ENCODE peak calls at places on chromosomes 4 and X, in six cellular contexts. U is naive thymus-derived CD4-positive, alpha-beta T cell; S is psoas muscle; J is adipocyte; V is lung; L is lower lobe of right lung. N is an unnamed sample. For H3K4me1, the result is how much of the 10 kb centered on the place peaks cover.

GRCh38 chr4:107823870-107824366 is 814 bp upstream of the SGMS2 start:
- DNase-seq in U (no peak), S (no peak), J (no peak), V (no peak), L (no peak), N (no peak)

GRCh38 chr4:103786014-103786413 is 66.2 kb upstream of the TACR3 start:
- DNase-seq in U (no peak), S (no peak), J (peak), V (no peak), L (no peak), N (no peak)

GRCh38 chr4:128846063-128846462 is 36.6 kb downstream of the JADE1 start:
- DNase-seq in U (no peak), S (no peak), J (no peak), V (no peak), L (no peak), N (no peak)

GRCh38 chr4:139403457-139403856 is 50.5 kb upstream of the RAB33B start:
- DNase-seq in U (no peak), S (no peak), J (peak), V (no peak), L (no peak), N (no peak)

GRCh38 chrX:79288723-79289122 is 78.4 kb downstream of the ITM2A start:
- DNase-seq in U (no peak), S (no peak), J (no peak), V (no peak), L (no peak), N (no peak)

GRCh38 chr4:42397635-42398447 is 553 bp downstream of the SHISA3 start:
- DNase-seq in U (peak), S (peak), J (no peak), V (no peak), L (no peak), N (peak)

GRCh38 chrX:148601034-148601433 is 100.6 kb downstream of the AFF2 start:
- DNase-seq in U (no peak), S (no peak), J (no peak), V (no peak), L (no peak), N (no peak)

GRCh38 chr4:39641451-39641850 is 2.8 kb upstream of the SMIM14 start:
- DNase-seq in U (no peak), S (no peak), J (no peak), V (no peak), L (no peak), N (no peak)

GRCh38 chr4:52823478-52824092 is 38.5 kb upstream of the RASL11B start:
- DNase-seq in U (no peak), S (no peak), J (no peak), V (no peak), L (no peak), N (no peak)

GRCh38 chr4:143586080-143586479 is 72.6 kb downstream of the SMARCA5 start:
- DNase-seq in U (no peak), S (no peak), J (peak), V (no peak), L (no peak), N (no peak)

GRCh38 chr4:176883108-176883550 is 90.4 kb upstream of the VEGFC start:
- DNase-seq in U (no peak), S (no peak), J (peak), V (no peak), L (no peak), N (no peak)

GRCh38 chr4:119281374-119281773 is 40.6 kb downstream of the FABP2 start:
- DNase-seq in U (no peak), S (no peak), J (no peak), V (no peak), L (no peak), N (no peak)

GRCh38 chrX:50161143-50161542 is 39.7 kb downstream of the AKAP4 start:
- DNase-seq in U (no peak), S (no peak), J (peak), V (no peak), L (no peak), N (no peak)

GRCh38 chr4:158859661-158860060 is 90.8 kb downstream of the FNIP2 start:
- DNase-seq in U (no peak), S (no peak), J (no peak), V (no peak), L (no peak), N (no peak)

GRCh38 chrX:56813318-56813837 is 84.3 kb downstream of the NBDY start:
- DNase-seq in U (peak), S (peak), J (peak), V (no peak), L (no peak), N (no peak)

GRCh38 chrX:136200466-136200865 is 50.7 kb downstream of the MAP7D3 start:
- DNase-seq in U (no peak), S (no peak), J (peak), V (no peak), L (no peak), N (peak)
- H3K4me1 ChIP-seq in U (under half), S (under half), J (half or more), V (under half), L (under half), N (under half)

DNA sequence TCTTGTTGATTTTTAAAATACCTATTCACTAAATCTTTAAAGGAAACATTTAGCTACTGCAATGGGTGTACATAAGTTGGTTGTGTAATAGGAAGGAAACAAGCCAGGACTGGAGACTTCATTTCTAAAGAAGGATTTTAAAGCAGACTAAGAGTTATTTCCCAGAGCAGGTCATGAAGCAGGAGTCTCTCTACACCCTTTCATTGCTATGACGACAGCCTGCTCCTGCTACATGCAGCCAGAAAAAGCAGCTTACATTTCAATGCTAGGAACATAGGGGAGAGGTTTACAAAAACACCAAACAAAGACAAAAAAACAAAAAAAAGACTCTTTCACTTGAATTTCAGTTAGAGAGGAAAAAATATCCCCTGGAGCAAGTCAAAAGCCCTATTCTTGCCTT is 3.5 kb downstream of the SPARCL1 start:
- DNase-seq in U (no peak), S (no peak), J (peak), V (no peak), L (no peak), N (no peak)
- H3K4me3 ChIP-seq in U (no peak), S (peak), J (no peak), V (no peak), L (peak), N (no peak)

GRCh38 chr4:153502584-153502983 is 36.4 kb downstream of the TMEM131L start:
- DNase-seq in U (no peak), S (no peak), J (no peak), V (no peak), L (no peak), N (no peak)
- H3K4me1 ChIP-seq in U (half or more), S (half or more), J (under half), V (under half), L (under half), N (under half)

GRCh38 chr4:36753048-36753447 is 471.6 kb downstream of the DTHD1 start:
- DNase-seq in U (no peak), S (no peak), J (no peak), V (no peak), L (no peak), N (no peak)

GRCh38 chr4:36761625-36762024 is 480.2 kb downstream of the DTHD1 start:
- DNase-seq in U (no peak), S (no peak), J (no peak), V (no peak), L (no peak), N (no peak)

GRCh38 chr4:36757623-36758311 is 476.4 kb downstream of the DTHD1 start:
- DNase-seq in U (no peak), S (no peak), J (no peak), V (no peak), L (no peak), N (peak)

GRCh38 chr4:36758779-36759178 is 477.4 kb downstream of the DTHD1 start:
- DNase-seq in U (no peak), S (no peak), J (no peak), V (no peak), L (no peak), N (no peak)

DNA sequence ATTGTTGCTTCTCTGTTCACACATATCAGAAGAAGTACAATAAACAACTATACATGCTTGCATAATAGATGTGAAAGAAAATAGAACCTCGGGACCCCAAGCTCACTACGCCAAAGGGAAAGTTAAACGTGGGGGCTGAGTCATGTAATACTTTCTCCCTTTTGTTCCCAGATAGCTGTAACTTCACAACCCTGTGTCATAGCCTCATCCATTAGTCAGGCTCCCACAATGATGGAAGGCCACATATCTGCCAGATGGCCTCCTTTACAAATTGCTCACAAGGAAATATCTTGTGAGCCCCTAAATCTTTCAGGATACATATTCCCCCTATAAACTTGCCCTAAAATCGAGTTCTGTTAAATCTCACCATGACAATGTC is 476.9 kb downstream of the DTHD1 start:
- DNase-seq in U (no peak), S (no peak), J (no peak), V (no peak), L (no peak), N (no peak)
- H3K4me3 ChIP-seq in U (no peak), S (no peak), J (no peak), V (no peak), L (no peak), N (no peak)

DNA sequence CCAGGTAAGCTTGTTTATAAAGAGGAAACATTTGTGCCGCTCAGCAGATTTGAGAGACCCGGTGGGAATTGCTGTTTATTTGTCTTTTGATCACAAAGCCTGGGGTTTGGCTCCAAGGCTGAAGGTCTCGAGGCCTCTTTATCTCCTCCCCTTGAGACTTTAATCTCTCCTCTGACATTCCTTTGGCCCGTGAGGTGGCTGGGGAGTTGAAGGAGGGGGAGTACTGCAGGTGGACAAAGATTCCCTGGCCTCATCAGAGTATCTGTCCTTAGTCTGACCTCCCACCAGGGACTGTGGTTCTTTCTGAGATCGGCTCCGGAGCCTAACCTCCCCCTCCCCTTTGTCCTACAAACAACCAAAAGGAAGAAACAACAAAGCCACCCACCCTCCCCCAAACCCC is 216.5 kb downstream of the MID1IP1 start:
- DNase-seq in U (no peak), S (no peak), J (no peak), V (no peak), L (no peak), N (peak)
- H3K4me1 ChIP-seq in U (under half), S (under half), J (under half), V (under half), L (under half), N (under half)

DNA sequence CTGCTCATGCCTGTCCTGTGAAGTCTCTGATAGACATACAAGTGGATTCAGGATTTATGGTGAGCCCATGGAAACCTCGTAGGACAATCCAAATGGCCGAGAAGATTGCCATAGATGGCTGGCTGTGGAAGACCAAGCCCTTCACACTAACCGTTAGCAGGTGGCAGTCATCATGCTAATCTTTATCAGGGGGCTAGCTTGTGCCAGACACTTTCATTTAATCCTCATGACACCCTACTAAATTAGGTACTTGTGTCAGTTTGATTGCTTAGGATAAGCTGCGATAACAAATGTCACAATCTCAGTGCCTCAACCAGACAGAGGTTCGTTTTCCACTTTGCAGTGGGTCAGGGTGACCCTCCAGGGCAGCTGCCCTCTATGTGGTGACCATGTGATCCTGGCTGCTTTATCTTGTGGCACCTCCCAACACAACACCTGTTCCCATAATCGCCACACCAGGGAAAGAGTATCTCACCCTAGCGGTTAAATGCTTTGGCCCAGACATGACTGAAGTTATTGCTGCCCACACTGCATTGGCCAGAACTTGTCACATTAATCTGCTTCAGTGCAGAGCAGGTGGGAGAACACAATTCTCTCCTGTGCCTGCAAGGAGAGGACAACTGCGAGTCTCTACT is 60.8 kb downstream of the REPS2 start:
- DNase-seq in U (no peak), S (no peak), J (peak), V (no peak), L (no peak), N (peak)
- H3K4me3 ChIP-seq in U (no peak), S (no peak), J (no peak), V (no peak), L (no peak), N (no peak)

DNA sequence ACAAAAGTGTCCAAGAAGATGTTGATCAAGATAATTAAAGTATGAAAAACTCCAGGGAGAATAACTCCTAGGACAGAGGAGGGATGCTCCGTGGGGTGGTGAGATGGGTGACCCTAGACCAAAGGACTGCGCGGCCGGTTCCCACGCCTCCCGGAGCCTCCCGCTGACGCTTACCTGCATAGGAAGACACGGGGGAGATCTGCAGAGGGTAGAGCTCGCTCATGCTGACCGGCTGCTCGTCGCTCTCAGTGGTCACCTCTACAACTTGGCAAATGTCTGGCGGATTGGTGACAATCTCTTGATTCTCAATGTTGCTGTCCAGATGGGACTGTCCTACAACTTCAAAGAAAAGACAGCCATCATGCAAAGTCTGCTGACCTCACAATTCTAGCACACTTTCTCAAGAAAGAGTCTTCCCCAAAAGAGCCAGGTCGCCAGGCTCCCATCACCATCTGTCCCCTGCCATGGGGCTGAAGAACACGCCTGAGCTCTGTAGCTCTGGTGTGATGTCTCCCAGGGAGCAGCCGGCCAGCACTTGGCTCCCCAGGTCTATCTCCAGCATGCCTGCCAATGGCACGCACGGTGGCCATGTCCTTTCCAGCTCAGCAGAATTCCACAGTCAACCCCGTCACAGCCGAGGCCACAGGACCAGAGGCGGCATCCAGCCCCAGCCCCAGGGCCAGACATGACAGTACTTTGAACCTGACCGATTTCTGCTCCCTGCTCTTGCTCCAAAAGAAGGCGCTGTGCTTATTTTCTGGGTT is 75.4 kb downstream of the IRF2 start:
- DNase-seq in U (no peak), S (peak), J (no peak), V (no peak), L (no peak), N (no peak)
- H3K4me1 ChIP-seq in U (under half), S (half or more), J (half or more), V (under half), L (under half), N (under half)

GRCh38 chrX:38036471-38036870 is 30.1 kb downstream of the SYTL5 start:
- DNase-seq in U (no peak), S (no peak), J (no peak), V (no peak), L (no peak), N (no peak)
- H3K4me3 ChIP-seq in U (no peak), S (no peak), J (no peak), V (no peak), L (no peak), N (no peak)

GRCh38 chr4:10114147-10114546 is 2.5 kb downstream of the WDR1 start:
- DNase-seq in U (no peak), S (no peak), J (no peak), V (no peak), L (no peak), N (no peak)

GRCh38 chr4:10114607-10115006 is 2.0 kb downstream of the WDR1 start:
- DNase-seq in U (no peak), S (no peak), J (no peak), V (no peak), L (no peak), N (no peak)

GRCh38 chr4:10112658-10113284 is 3.8 kb downstream of the WDR1 start:
- DNase-seq in U (no peak), S (no peak), J (no peak), V (no peak), L (no peak), N (no peak)

GRCh38 chr4:10115271-10115656 is 1.3 kb downstream of the WDR1 start:
- DNase-seq in U (no peak), S (no peak), J (peak), V (no peak), L (no peak), N (peak)

GRCh38 chr4:10113362-10114047 is 3.1 kb downstream of the WDR1 start:
- DNase-seq in U (no peak), S (no peak), J (no peak), V (no peak), L (no peak), N (no peak)
- H3K4me1 ChIP-seq in U (half or more), S (half or more), J (under half), V (under half), L (half or more), N (under half)

GRCh38 chr4:164379694-164380093 is 374.2 kb upstream of the SMIM31 start:
- DNase-seq in U (no peak), S (no peak), J (no peak), V (no peak), L (no peak), N (no peak)

GRCh38 chr4:164384416-164384815 is 369.5 kb upstream of the SMIM31 start:
- DNase-seq in U (no peak), S (no peak), J (no peak), V (no peak), L (no peak), N (no peak)

GRCh38 chr4:164381859-164382258 is 372.1 kb upstream of the SMIM31 start:
- DNase-seq in U (no peak), S (no peak), J (no peak), V (no peak), L (no peak), N (no peak)

DNA sequence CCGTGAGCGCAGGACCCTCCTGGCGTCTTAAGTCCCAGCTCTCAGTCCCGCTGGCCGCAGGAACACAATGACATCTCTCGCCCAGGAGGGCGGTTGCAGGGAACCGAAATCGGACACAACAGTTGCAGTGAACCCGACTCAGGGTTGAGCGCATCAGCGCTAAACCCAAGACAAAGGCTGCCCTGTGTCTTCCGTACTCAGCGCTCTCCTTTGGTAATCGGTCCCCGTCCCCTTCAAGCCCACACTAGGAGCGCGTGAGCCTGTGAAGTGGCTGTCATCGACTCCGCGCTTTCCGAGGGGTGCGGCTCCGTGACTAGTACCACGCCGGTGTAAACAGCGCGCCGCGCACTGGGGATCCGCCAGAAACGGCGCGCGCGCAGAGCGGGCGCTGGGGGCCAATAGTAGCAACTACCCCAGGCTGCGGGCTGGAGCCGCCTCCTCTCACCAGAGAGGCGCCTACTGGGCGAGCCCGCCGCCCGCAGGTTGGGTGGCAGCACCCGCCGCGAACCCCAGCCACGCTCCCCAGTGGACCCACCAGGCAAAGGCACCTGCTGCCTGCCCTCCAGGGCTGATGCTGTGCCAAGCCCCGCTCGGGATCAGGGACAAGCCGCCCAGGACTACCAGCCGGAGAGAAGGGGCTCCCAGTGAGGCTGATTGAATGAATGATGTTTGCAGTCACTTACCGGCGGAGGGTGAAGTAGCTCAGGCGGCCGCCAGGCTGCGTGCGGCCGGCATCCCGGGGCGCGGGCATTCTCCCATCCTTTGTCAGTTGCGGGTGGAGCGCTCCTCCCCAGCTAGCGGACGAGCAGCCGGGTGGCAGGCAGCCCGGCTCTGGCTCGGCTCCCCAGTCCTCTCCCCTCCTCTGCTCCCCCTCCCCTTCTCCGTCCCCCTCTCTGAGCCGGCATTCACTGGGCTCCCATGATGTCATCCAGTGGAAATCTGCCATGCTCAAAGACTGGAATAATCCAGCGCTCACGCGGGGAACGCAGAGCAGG is 370.4 kb upstream of the SMIM31 start:
- DNase-seq in U (no peak), S (no peak), J (no peak), V (no peak), L (no peak), N (no peak)
- H3K4me3 ChIP-seq in U (no peak), S (peak), J (peak), V (no peak), L (peak), N (no peak)

N was measured in small intestine.